ENCODE peak calls at places on chromosomes 7 and 10, in four cellular contexts. One of them, this sample, is unnamed.

GRCh38 chr10:80509403-80510161 is 28.1 kb upstream of the SH2D4B start:
- DNase-seq in PC-3: no peak
- DNase-seq in GM12865: no peak
- DNase-seq in activated naive CD8-positive, alpha-beta T cell treated with anti-CD3 and anti-CD28 coated beads, Interleukin-2, amount 10 ng/mL, durations not matched to agents 7 days and 5 days: no peak
- DNase-seq in this sample: no peak

GRCh38 chr10:88395677-88396076 is 187.4 kb downstream of the RNLS start:
- DNase-seq in PC-3: no peak
- DNase-seq in GM12865: no peak
- DNase-seq in activated naive CD8-positive, alpha-beta T cell treated with anti-CD3 and anti-CD28 coated beads, Interleukin-2, amount 10 ng/mL, durations not matched to agents 7 days and 5 days: no peak
- DNase-seq in this sample: no peak

GRCh38 chr10:79982486-79982800 is 33.5 kb upstream of the SFTPD start:
- DNase-seq in PC-3: no peak
- DNase-seq in GM12865: no peak
- DNase-seq in activated naive CD8-positive, alpha-beta T cell treated with anti-CD3 and anti-CD28 coated beads, Interleukin-2, amount 10 ng/mL, durations not matched to agents 7 days and 5 days: no peak
- DNase-seq in this sample: no peak

GRCh38 chr10:132532784-132533560 is 4.6 kb upstream of the INPP5A start:
- DNase-seq in PC-3: peak
- DNase-seq in GM12865: no peak
- DNase-seq in activated naive CD8-positive, alpha-beta T cell treated with anti-CD3 and anti-CD28 coated beads, Interleukin-2, amount 10 ng/mL, durations not matched to agents 7 days and 5 days: no peak
- DNase-seq in this sample: no peak

GRCh38 chr10:8993859-8994258 is 939.4 kb downstream of the GATA3 start:
- DNase-seq in PC-3: no peak
- DNase-seq in GM12865: no peak
- DNase-seq in activated naive CD8-positive, alpha-beta T cell treated with anti-CD3 and anti-CD28 coated beads, Interleukin-2, amount 10 ng/mL, durations not matched to agents 7 days and 5 days: no peak
- DNase-seq in this sample: no peak

GRCh38 chr10:131127122-131127589 is 184.4 kb downstream of the TCERG1L start:
- DNase-seq in PC-3: no peak
- DNase-seq in GM12865: no peak
- DNase-seq in activated naive CD8-positive, alpha-beta T cell treated with anti-CD3 and anti-CD28 coated beads, Interleukin-2, amount 10 ng/mL, durations not matched to agents 7 days and 5 days: no peak
- DNase-seq in this sample: no peak

GRCh38 chr10:99845837-99846382 is 63.5 kb downstream of the ABCC2 start:
- DNase-seq in PC-3: peak
- DNase-seq in GM12865: peak
- DNase-seq in activated naive CD8-positive, alpha-beta T cell treated with anti-CD3 and anti-CD28 coated beads, Interleukin-2, amount 10 ng/mL, durations not matched to agents 7 days and 5 days: peak
- DNase-seq in this sample: peak

GRCh38 chr10:111745982-111746381 is 437.6 kb downstream of the GPAM start:
- DNase-seq in PC-3: no peak
- DNase-seq in GM12865: no peak
- DNase-seq in activated naive CD8-positive, alpha-beta T cell treated with anti-CD3 and anti-CD28 coated beads, Interleukin-2, amount 10 ng/mL, durations not matched to agents 7 days and 5 days: no peak
- DNase-seq in this sample: no peak

GRCh38 chr7:116859323-116859722 is 3.1 kb upstream of the CAPZA2 start:
- DNase-seq in PC-3: peak
- DNase-seq in GM12865: no peak
- DNase-seq in activated naive CD8-positive, alpha-beta T cell treated with anti-CD3 and anti-CD28 coated beads, Interleukin-2, amount 10 ng/mL, durations not matched to agents 7 days and 5 days: no peak
- DNase-seq in this sample: no peak

GRCh38 chr7:36157506-36158320 is 4.7 kb downstream of the EEPD1 start:
- DNase-seq in PC-3: peak
- DNase-seq in GM12865: no peak
- DNase-seq in activated naive CD8-positive, alpha-beta T cell treated with anti-CD3 and anti-CD28 coated beads, Interleukin-2, amount 10 ng/mL, durations not matched to agents 7 days and 5 days: no peak
- DNase-seq in this sample: no peak

GRCh38 chr10:67883710-67884312 is 645 bp upstream of the SIRT1 start:
- DNase-seq in PC-3: no peak
- DNase-seq in GM12865: peak
- DNase-seq in activated naive CD8-positive, alpha-beta T cell treated with anti-CD3 and anti-CD28 coated beads, Interleukin-2, amount 10 ng/mL, durations not matched to agents 7 days and 5 days: no peak
- DNase-seq in this sample: no peak

GRCh38 chr10:29951441-29951931 is 107.9 kb downstream of the JCAD start:
- DNase-seq in PC-3: no peak
- DNase-seq in GM12865: no peak
- DNase-seq in activated naive CD8-positive, alpha-beta T cell treated with anti-CD3 and anti-CD28 coated beads, Interleukin-2, amount 10 ng/mL, durations not matched to agents 7 days and 5 days: no peak
- DNase-seq in this sample: no peak

GRCh38 chr7:117004899-117005298 is 51.6 kb downstream of the ST7 start:
- DNase-seq in PC-3: no peak
- DNase-seq in GM12865: no peak
- DNase-seq in activated naive CD8-positive, alpha-beta T cell treated with anti-CD3 and anti-CD28 coated beads, Interleukin-2, amount 10 ng/mL, durations not matched to agents 7 days and 5 days: no peak
- DNase-seq in this sample: no peak

GRCh38 chr7:78254397-78255055 is 456.0 kb downstream of the PHTF2 start:
- DNase-seq in PC-3: no peak
- DNase-seq in GM12865: no peak
- DNase-seq in activated naive CD8-positive, alpha-beta T cell treated with anti-CD3 and anti-CD28 coated beads, Interleukin-2, amount 10 ng/mL, durations not matched to agents 7 days and 5 days: no peak
- DNase-seq in this sample: no peak

GRCh38 chr7:27814054-27814453 is 74.1 kb downstream of the TAX1BP1 start:
- DNase-seq in PC-3: no peak
- DNase-seq in GM12865: no peak
- DNase-seq in activated naive CD8-positive, alpha-beta T cell treated with anti-CD3 and anti-CD28 coated beads, Interleukin-2, amount 10 ng/mL, durations not matched to agents 7 days and 5 days: no peak
- DNase-seq in this sample: no peak

GRCh38 chr7:50119815-50120637 is 27.0 kb upstream of the ZPBP start:
- DNase-seq in PC-3: peak
- DNase-seq in GM12865: peak
- DNase-seq in activated naive CD8-positive, alpha-beta T cell treated with anti-CD3 and anti-CD28 coated beads, Interleukin-2, amount 10 ng/mL, durations not matched to agents 7 days and 5 days: peak
- DNase-seq in this sample: no peak

GRCh38 chr7:36881206-36881605 is 156.9 kb upstream of the AOAH start:
- DNase-seq in PC-3: no peak
- DNase-seq in GM12865: no peak
- DNase-seq in activated naive CD8-positive, alpha-beta T cell treated with anti-CD3 and anti-CD28 coated beads, Interleukin-2, amount 10 ng/mL, durations not matched to agents 7 days and 5 days: no peak
- DNase-seq in this sample: no peak

GRCh38 chr7:74709880-74710671 is 52.6 kb downstream of the GTF2I start:
- DNase-seq in PC-3: peak
- DNase-seq in GM12865: peak
- DNase-seq in activated naive CD8-positive, alpha-beta T cell treated with anti-CD3 and anti-CD28 coated beads, Interleukin-2, amount 10 ng/mL, durations not matched to agents 7 days and 5 days: no peak
- DNase-seq in this sample: no peak

GRCh38 chr7:67855322-67855721 is 858.7 kb downstream of the TYW1 start:
- DNase-seq in PC-3: no peak
- DNase-seq in GM12865: no peak
- DNase-seq in activated naive CD8-positive, alpha-beta T cell treated with anti-CD3 and anti-CD28 coated beads, Interleukin-2, amount 10 ng/mL, durations not matched to agents 7 days and 5 days: no peak
- DNase-seq in this sample: no peak

GRCh38 chr7:136055266-136055665 is 78.1 kb upstream of the MTPN start:
- DNase-seq in PC-3: no peak
- DNase-seq in GM12865: no peak
- DNase-seq in activated naive CD8-positive, alpha-beta T cell treated with anti-CD3 and anti-CD28 coated beads, Interleukin-2, amount 10 ng/mL, durations not matched to agents 7 days and 5 days: no peak
- DNase-seq in this sample: no peak

GRCh38 chr7:100089458-100090201 is 861 bp downstream of the COPS6 start:
- DNase-seq in PC-3: no peak
- DNase-seq in GM12865: no peak
- DNase-seq in activated naive CD8-positive, alpha-beta T cell treated with anti-CD3 and anti-CD28 coated beads, Interleukin-2, amount 10 ng/mL, durations not matched to agents 7 days and 5 days: no peak
- DNase-seq in this sample: no peak

GRCh38 chr7:27125986-27126394 is 4.6 kb downstream of the HOXA4 start:
- DNase-seq in PC-3: no peak
- DNase-seq in GM12865: no peak
- DNase-seq in activated naive CD8-positive, alpha-beta T cell treated with anti-CD3 and anti-CD28 coated beads, Interleukin-2, amount 10 ng/mL, durations not matched to agents 7 days and 5 days: no peak
- DNase-seq in this sample: no peak

GRCh38 chr7:33457041-33457440 is 327.7 kb downstream of the BBS9 start:
- DNase-seq in PC-3: no peak
- DNase-seq in GM12865: no peak
- DNase-seq in activated naive CD8-positive, alpha-beta T cell treated with anti-CD3 and anti-CD28 coated beads, Interleukin-2, amount 10 ng/mL, durations not matched to agents 7 days and 5 days: no peak
- DNase-seq in this sample: no peak

GRCh38 chr10:79328737-79329504 is 18.3 kb upstream of the PPIF start:
- DNase-seq in PC-3: peak
- DNase-seq in GM12865: no peak
- DNase-seq in activated naive CD8-positive, alpha-beta T cell treated with anti-CD3 and anti-CD28 coated beads, Interleukin-2, amount 10 ng/mL, durations not matched to agents 7 days and 5 days: no peak
- DNase-seq in this sample: no peak

GRCh38 chr7:85178531-85179298 is 8.1 kb downstream of the SEMA3D start:
- DNase-seq in PC-3: no peak
- DNase-seq in GM12865: no peak
- DNase-seq in activated naive CD8-positive, alpha-beta T cell treated with anti-CD3 and anti-CD28 coated beads, Interleukin-2, amount 10 ng/mL, durations not matched to agents 7 days and 5 days: no peak
- DNase-seq in this sample: no peak

GRCh38 chr10:79434223-79434687 is 11.2 kb downstream of the ZCCHC24 start:
- DNase-seq in PC-3: peak
- DNase-seq in GM12865: no peak
- DNase-seq in activated naive CD8-positive, alpha-beta T cell treated with anti-CD3 and anti-CD28 coated beads, Interleukin-2, amount 10 ng/mL, durations not matched to agents 7 days and 5 days: no peak
- DNase-seq in this sample: no peak

GRCh38 chr7:52547301-52547920 is 488.0 kb upstream of the POM121L12 start:
- DNase-seq in PC-3: no peak
- DNase-seq in GM12865: no peak
- DNase-seq in activated naive CD8-positive, alpha-beta T cell treated with anti-CD3 and anti-CD28 coated beads, Interleukin-2, amount 10 ng/mL, durations not matched to agents 7 days and 5 days: no peak
- DNase-seq in this sample: no peak

GRCh38 chr7:116305485-116306408 is 95.4 kb downstream of the TES start:
- DNase-seq in PC-3: peak
- DNase-seq in GM12865: no peak
- DNase-seq in activated naive CD8-positive, alpha-beta T cell treated with anti-CD3 and anti-CD28 coated beads, Interleukin-2, amount 10 ng/mL, durations not matched to agents 7 days and 5 days: no peak
- DNase-seq in this sample: no peak

GRCh38 chr10:31758495-31758894 is 170.1 kb downstream of the ARHGAP12 start:
- DNase-seq in PC-3: no peak
- DNase-seq in GM12865: no peak
- DNase-seq in activated naive CD8-positive, alpha-beta T cell treated with anti-CD3 and anti-CD28 coated beads, Interleukin-2, amount 10 ng/mL, durations not matched to agents 7 days and 5 days: no peak
- DNase-seq in this sample: no peak